ENCODE peak calls at places on chromosomes 2 and 18, in five cellular contexts. One of them, this sample, is unnamed.

GRCh38 chr2:110925479-110925878 is 193.1 kb downstream of the ACOXL start:
- DNase-seq in adrenal gland: no peak
- DNase-seq in heart left ventricle: no peak
- DNase-seq in astrocyte: no peak
- DNase-seq in AG09309: no peak
- DNase-seq in this sample: no peak

GRCh38 chr2:105330681-105331375 is 1.3 kb upstream of the TGFBRAP1 start:
- DNase-seq in adrenal gland: no peak
- DNase-seq in heart left ventricle: no peak
- DNase-seq in astrocyte: no peak
- DNase-seq in AG09309: no peak
- DNase-seq in this sample: no peak

GRCh38 chr2:142966281-142966680 is 88.8 kb downstream of the KYNU start:
- DNase-seq in heart left ventricle: no peak
- DNase-seq in AG09309: no peak
- DNase-seq in astrocyte: peak; percentile 35
- DNase-seq in adrenal gland: no peak
- DNase-seq in this sample: no peak

GRCh38 chr2:67802824-67803223 is 260.0 kb downstream of the C1D start:
- DNase-seq in AG09309: no peak
- DNase-seq in astrocyte: no peak
- DNase-seq in adrenal gland: no peak
- DNase-seq in heart left ventricle: no peak
- DNase-seq in this sample: no peak

GRCh38 chr2:118893100-118893499 is 45.7 kb upstream of the EN1 start:
- DNase-seq in astrocyte: no peak
- DNase-seq in AG09309: no peak
- DNase-seq in heart left ventricle: no peak
- DNase-seq in adrenal gland: no peak
- DNase-seq in this sample: no peak

GRCh38 chr2:216535454-216535995 is 36.9 kb downstream of the RPL37A start:
- DNase-seq in astrocyte: peak; percentile 95
- DNase-seq in AG09309: peak; percentile 91
- DNase-seq in adrenal gland: peak; percentile 84
- DNase-seq in heart left ventricle: peak; percentile 73
- DNase-seq in this sample: peak; percentile 61

GRCh38 chr2:46737577-46737976 is 178.0 kb downstream of the MCFD2 start:
- DNase-seq in AG09309: no peak
- DNase-seq in adrenal gland: no peak
- DNase-seq in heart left ventricle: no peak
- DNase-seq in astrocyte: peak; percentile 69
- DNase-seq in this sample: no peak

GRCh38 chr2:20184067-20184938 is 40.6 kb downstream of the SDC1 start:
- DNase-seq in astrocyte: peak; percentile 74
- DNase-seq in adrenal gland: no peak
- DNase-seq in heart left ventricle: no peak
- DNase-seq in AG09309: no peak
- DNase-seq in this sample: peak; percentile 80

GRCh38 chr2:47336259-47337238 is 66.4 kb upstream of the MSH2 start:
- DNase-seq in adrenal gland: peak; percentile 71
- DNase-seq in AG09309: no peak
- DNase-seq in heart left ventricle: no peak
- DNase-seq in astrocyte: no peak
- DNase-seq in this sample: no peak

GRCh38 chr2:204264068-204264693 is 281.1 kb upstream of the PARD3B start:
- DNase-seq in AG09309: no peak
- DNase-seq in astrocyte: no peak
- DNase-seq in heart left ventricle: no peak
- DNase-seq in adrenal gland: no peak
- DNase-seq in this sample: no peak

GRCh38 chr2:42385225-42385624 is 24.2 kb upstream of the COX7A2L start:
- DNase-seq in heart left ventricle: no peak
- DNase-seq in adrenal gland: peak; percentile 60
- DNase-seq in AG09309: no peak
- DNase-seq in astrocyte: no peak
- DNase-seq in this sample: no peak

GRCh38 chr2:168775837-168776236 is 26.6 kb upstream of the NOSTRIN start:
- DNase-seq in astrocyte: no peak
- DNase-seq in heart left ventricle: no peak
- DNase-seq in AG09309: no peak
- DNase-seq in adrenal gland: no peak
- DNase-seq in this sample: no peak

GRCh38 chr2:172912245-172912644 is 163.4 kb upstream of the MAP3K20 start:
- DNase-seq in heart left ventricle: no peak
- DNase-seq in adrenal gland: no peak
- DNase-seq in astrocyte: no peak
- DNase-seq in AG09309: no peak
- DNase-seq in this sample: no peak

GRCh38 chr2:57973621-57974186 is 72.9 kb upstream of the VRK2 start:
- DNase-seq in AG09309: no peak
- DNase-seq in astrocyte: no peak
- DNase-seq in adrenal gland: no peak
- DNase-seq in heart left ventricle: no peak
- DNase-seq in this sample: no peak

GRCh38 chr2:224008702-224009261 is 30.3 kb downstream of the SERPINE2 start:
- DNase-seq in heart left ventricle: no peak
- DNase-seq in astrocyte: peak; percentile 26
- DNase-seq in AG09309: no peak
- DNase-seq in adrenal gland: peak; percentile 77
- DNase-seq in this sample: no peak

GRCh38 chr2:24919100-24919976 is 699 bp downstream of the ADCY3 start:
- DNase-seq in astrocyte: no peak
- DNase-seq in heart left ventricle: no peak
- DNase-seq in AG09309: no peak
- DNase-seq in adrenal gland: no peak
- DNase-seq in this sample: no peak

GRCh38 chr2:143333168-143333791 is 204.1 kb downstream of the ARHGAP15 start:
- DNase-seq in AG09309: no peak
- DNase-seq in adrenal gland: no peak
- DNase-seq in astrocyte: no peak
- DNase-seq in heart left ventricle: no peak
- DNase-seq in this sample: no peak

GRCh38 chr2:102291221-102292075 is 19.9 kb upstream of the IL1RL1 start:
- DNase-seq in astrocyte: no peak
- DNase-seq in heart left ventricle: no peak
- DNase-seq in AG09309: no peak
- DNase-seq in adrenal gland: no peak
- DNase-seq in this sample: peak; percentile 60

GRCh38 chr2:22880161-22880560 is 504.8 kb upstream of the KLHL29 start:
- DNase-seq in AG09309: no peak
- DNase-seq in heart left ventricle: no peak
- DNase-seq in astrocyte: no peak
- DNase-seq in adrenal gland: no peak
- DNase-seq in this sample: no peak

GRCh38 chr18:59517446-59518171 is 158.5 kb upstream of the LMAN1 start:
- DNase-seq in adrenal gland: no peak
- DNase-seq in AG09309: no peak
- DNase-seq in heart left ventricle: no peak
- DNase-seq in astrocyte: no peak
- DNase-seq in this sample: no peak

GRCh38 chr2:201118957-201119848 is 3.2 kb downstream of the CFLAR start:
- DNase-seq in heart left ventricle: no peak
- DNase-seq in AG09309: no peak
- DNase-seq in adrenal gland: no peak
- DNase-seq in astrocyte: peak; percentile 63
- DNase-seq in this sample: no peak

GRCh38 chr2:152420923-152421322 is 85.9 kb downstream of the FMNL2 start:
- DNase-seq in adrenal gland: no peak
- DNase-seq in AG09309: no peak
- DNase-seq in heart left ventricle: no peak
- DNase-seq in astrocyte: no peak
- DNase-seq in this sample: peak; percentile 53

GRCh38 chr2:169452080-169452479 is 27.2 kb upstream of the BBS5 start:
- DNase-seq in AG09309: peak; percentile 7
- DNase-seq in heart left ventricle: no peak
- DNase-seq in adrenal gland: no peak
- DNase-seq in astrocyte: peak; percentile 33
- DNase-seq in this sample: no peak

GRCh38 chr2:239609162-239609561 is 208.3 kb upstream of the HDAC4 start:
- DNase-seq in heart left ventricle: peak; percentile 9
- DNase-seq in AG09309: no peak
- DNase-seq in astrocyte: no peak
- DNase-seq in adrenal gland: peak; percentile 36
- DNase-seq in this sample: peak; percentile 28

GRCh38 chr2:230658577-230658876 is 54.1 kb upstream of the CAB39 start:
- DNase-seq in AG09309: no peak
- DNase-seq in heart left ventricle: no peak
- DNase-seq in adrenal gland: no peak
- DNase-seq in astrocyte: no peak
- DNase-seq in this sample: no peak

DNA sequence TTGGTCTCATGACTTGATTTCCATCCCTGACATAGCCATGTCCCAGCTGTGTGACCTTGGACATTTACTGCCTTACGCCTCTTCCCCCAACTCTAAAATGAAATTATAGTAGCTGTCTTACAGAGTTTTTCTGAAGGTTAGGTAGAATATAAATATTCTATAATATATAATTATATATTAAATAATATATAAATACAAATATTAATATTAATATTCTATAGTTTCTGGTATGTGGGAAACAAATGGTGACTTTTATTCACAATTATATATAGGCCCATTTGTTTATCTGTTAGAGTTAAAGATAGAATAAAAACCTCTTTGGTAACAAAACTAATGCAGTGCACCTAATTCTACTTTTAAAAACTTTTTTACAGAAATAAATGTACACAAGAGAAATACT is 1.7 kb downstream of the RBBP8 start:
- DNase-seq in astrocyte: no peak
- DNase-seq in AG09309: no peak
- DNase-seq in adrenal gland: no peak
- DNase-seq in heart left ventricle: no peak
- DNase-seq in this sample: no peak
- H3K4me3 ChIP-seq in astrocyte: no peak overlapping the region
- H3K4me3 ChIP-seq in AG09309: no peak overlapping the region
- H3K4me3 ChIP-seq in adrenal gland: no peak overlapping the region
- H3K4me3 ChIP-seq in heart left ventricle: no peak overlapping the region
- H3K4me3 ChIP-seq in this sample: no peak overlapping the region

GRCh38 chr2:241008711-241009121 is 10.3 kb downstream of the SNED1 start:
- DNase-seq in adrenal gland: peak; percentile 35
- DNase-seq in astrocyte: no peak
- DNase-seq in AG09309: no peak
- DNase-seq in heart left ventricle: no peak
- DNase-seq in this sample: no peak

GRCh38 chr2:241009191-241009590 is 10.8 kb downstream of the SNED1 start:
- DNase-seq in astrocyte: no peak
- DNase-seq in adrenal gland: peak; percentile 43
- DNase-seq in heart left ventricle: no peak
- DNase-seq in AG09309: no peak
- DNase-seq in this sample: peak; percentile 42

GRCh38 chr2:241010531-241011295 is 12.3 kb downstream of the SNED1 start:
- DNase-seq in AG09309: no peak
- DNase-seq in adrenal gland: peak; percentile 38
- DNase-seq in astrocyte: no peak
- DNase-seq in heart left ventricle: peak; percentile 15
- DNase-seq in this sample: peak; percentile 37

GRCh38 chr2:241011296-241011600 is 12.8 kb downstream of the SNED1 start:
- DNase-seq in AG09309: no peak
- DNase-seq in heart left ventricle: peak; percentile 10
- DNase-seq in astrocyte: no peak
- DNase-seq in adrenal gland: peak; percentile 36
- DNase-seq in this sample: no peak

GRCh38 chr2:241009601-241010530 is 11.4 kb downstream of the SNED1 start:
- DNase-seq in heart left ventricle: no peak
- DNase-seq in adrenal gland: peak; percentile 81
- DNase-seq in AG09309: peak; percentile 79
- DNase-seq in astrocyte: peak; percentile 80
- DNase-seq in this sample: peak; percentile 66
- TF ChIP-seq CTCF in heart left ventricle: no peak
- TF ChIP-seq CTCF in adrenal gland: no peak
- TF ChIP-seq CTCF in AG09309: peak; percentile 13
- TF ChIP-seq CTCF in astrocyte: no peak
- TF ChIP-seq CTCF in this sample: peak; percentile 13

DNA sequence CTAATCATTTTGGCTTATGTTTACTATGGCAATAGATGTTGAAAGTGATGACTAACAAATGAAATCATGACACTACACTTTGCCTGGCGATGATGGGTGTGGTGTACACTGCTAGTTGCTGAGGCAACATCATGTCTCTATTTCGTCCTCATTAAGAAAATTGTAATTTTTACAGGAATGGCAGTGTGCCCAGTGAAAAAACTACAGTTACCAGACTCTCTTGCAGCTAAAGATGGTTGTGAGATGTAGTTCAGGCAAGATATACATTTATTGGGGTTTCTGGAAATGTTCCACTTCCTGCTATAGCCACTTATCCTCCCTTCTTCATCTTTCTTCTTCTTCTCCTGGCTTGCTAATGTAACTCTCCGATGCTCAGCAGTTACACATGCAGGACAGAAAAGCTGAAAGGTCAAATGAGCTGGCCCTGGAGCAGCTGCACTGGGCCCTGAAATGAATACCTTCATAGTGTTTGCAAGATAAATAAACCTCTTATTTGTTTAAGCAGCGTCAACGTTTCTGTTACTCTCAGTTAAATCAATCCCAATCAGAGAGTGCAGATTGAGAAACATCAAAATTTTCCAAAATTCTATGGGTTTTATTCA is 46.0 kb downstream of the SOCS6 start:
- DNase-seq in astrocyte: no peak
- DNase-seq in adrenal gland: no peak
- DNase-seq in AG09309: no peak
- DNase-seq in heart left ventricle: no peak
- DNase-seq in this sample: no peak
- H3K4me3 ChIP-seq in astrocyte: no peak overlapping the region
- H3K4me3 ChIP-seq in adrenal gland: no peak overlapping the region
- H3K4me3 ChIP-seq in AG09309: no peak overlapping the region
- H3K4me3 ChIP-seq in heart left ventricle: no peak overlapping the region
- H3K4me3 ChIP-seq in this sample: no peak overlapping the region

GRCh38 chr2:30375915-30376314 is 71.1 kb upstream of the LCLAT1 start:
- DNase-seq in AG09309: no peak
- DNase-seq in adrenal gland: no peak
- DNase-seq in heart left ventricle: no peak
- DNase-seq in astrocyte: no peak
- DNase-seq in this sample: no peak

GRCh38 chr2:30371772-30372373 is 75.2 kb upstream of the LCLAT1 start:
- DNase-seq in AG09309: peak; percentile 60
- DNase-seq in heart left ventricle: no peak
- DNase-seq in astrocyte: no peak
- DNase-seq in adrenal gland: no peak
- DNase-seq in this sample: no peak

GRCh38 chr2:30374380-30374779 is 72.7 kb upstream of the LCLAT1 start:
- DNase-seq in astrocyte: no peak
- DNase-seq in AG09309: no peak
- DNase-seq in adrenal gland: no peak
- DNase-seq in heart left ventricle: no peak
- DNase-seq in this sample: no peak

GRCh38 chr2:30372836-30373235 is 74.2 kb upstream of the LCLAT1 start:
- DNase-seq in AG09309: no peak
- DNase-seq in astrocyte: peak; percentile 25
- DNase-seq in heart left ventricle: no peak
- DNase-seq in adrenal gland: no peak
- DNase-seq in this sample: no peak

DNA sequence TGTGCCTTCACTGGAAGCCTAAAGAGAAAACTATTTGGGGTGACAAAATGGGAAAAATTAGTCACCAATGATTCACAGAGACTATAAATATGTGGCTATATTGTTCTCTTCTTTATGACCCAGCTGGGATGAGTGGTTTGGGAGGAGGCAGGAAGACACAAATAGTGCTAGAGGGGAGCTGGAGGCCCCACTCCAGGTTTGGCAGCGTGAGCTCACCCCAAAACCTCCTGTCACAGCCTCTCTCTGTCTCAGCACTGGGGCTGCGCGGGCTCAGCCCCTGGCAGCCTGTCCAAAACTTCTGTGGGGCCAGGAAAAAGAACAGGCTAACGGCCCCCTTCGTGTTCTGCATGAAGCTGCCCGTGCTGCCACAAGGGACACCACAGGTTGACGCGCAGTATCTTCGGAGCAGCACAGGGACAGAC is 73.2 kb upstream of the LCLAT1 start:
- DNase-seq in adrenal gland: no peak
- DNase-seq in AG09309: no peak
- DNase-seq in astrocyte: peak; percentile 68
- DNase-seq in heart left ventricle: no peak
- DNase-seq in this sample: no peak
- TF ChIP-seq CTCF in adrenal gland: no peak
- TF ChIP-seq CTCF in AG09309: no peak
- TF ChIP-seq CTCF in astrocyte: no peak
- TF ChIP-seq CTCF in heart left ventricle: no peak
- TF ChIP-seq CTCF in this sample: no peak

This sample was measured in lower lobe of right lung.